ENCODE peak calls at places on chromosomes 6 and 20, in six cellular contexts. One of them, this sample, is unnamed.

GRCh38 chr6:144220031-144220790 is 64.9 kb upstream of the UTRN start:
- DNase-seq in WTC11: no peak
- DNase-seq in HepG2: no peak
- DNase-seq in endothelial cell of umbilical vein: no peak
- DNase-seq in H1: no peak
- DNase-seq in A549: no peak
- DNase-seq in this sample: no peak

GRCh38 chr6:38518511-38519304 is 121.0 kb downstream of the BTBD9 start:
- DNase-seq in A549: no peak
- DNase-seq in WTC11: no peak
- DNase-seq in endothelial cell of umbilical vein: peak
- DNase-seq in HepG2: no peak
- DNase-seq in H1: no peak
- DNase-seq in this sample: no peak

GRCh38 chr6:106069478-106069877 is 16.7 kb upstream of the PRDM1 start:
- DNase-seq in HepG2: peak
- DNase-seq in endothelial cell of umbilical vein: peak
- DNase-seq in WTC11: no peak
- DNase-seq in H1: no peak
- DNase-seq in A549: peak
- DNase-seq in this sample: no peak

GRCh38 chr6:160141001-160141726 is 19.5 kb downstream of the SLC22A1 start:
- DNase-seq in H1: no peak
- DNase-seq in WTC11: no peak
- DNase-seq in endothelial cell of umbilical vein: no peak
- DNase-seq in A549: no peak
- DNase-seq in HepG2: no peak
- DNase-seq in this sample: no peak

GRCh38 chr6:1667012-1667804 is 57.5 kb downstream of the FOXC1 start:
- DNase-seq in H1: no peak
- DNase-seq in endothelial cell of umbilical vein: no peak
- DNase-seq in WTC11: no peak
- DNase-seq in A549: no peak
- DNase-seq in HepG2: no peak
- DNase-seq in this sample: no peak

GRCh38 chr6:106134087-106134770 is 48.1 kb downstream of the PRDM1 start:
- DNase-seq in endothelial cell of umbilical vein: no peak
- DNase-seq in HepG2: no peak
- DNase-seq in A549: no peak
- DNase-seq in WTC11: no peak
- DNase-seq in H1: no peak
- DNase-seq in this sample: no peak

GRCh38 chr20:25345721-25346120 is 44.9 kb downstream of the ABHD12 start:
- DNase-seq in WTC11: no peak
- DNase-seq in A549: no peak
- DNase-seq in HepG2: no peak
- DNase-seq in H1: no peak
- DNase-seq in endothelial cell of umbilical vein: no peak
- DNase-seq in this sample: no peak

GRCh38 chr6:160881409-160881808 is 110.2 kb upstream of the MAP3K4 start:
- DNase-seq in HepG2: no peak
- DNase-seq in endothelial cell of umbilical vein: no peak
- DNase-seq in H1: no peak
- DNase-seq in A549: no peak
- DNase-seq in WTC11: no peak
- DNase-seq in this sample: no peak

GRCh38 chr20:53245581-53245980 is 273.4 kb downstream of the TSHZ2 start:
- DNase-seq in H1: no peak
- DNase-seq in A549: no peak
- DNase-seq in HepG2: no peak
- DNase-seq in WTC11: no peak
- DNase-seq in endothelial cell of umbilical vein: no peak
- DNase-seq in this sample: no peak

GRCh38 chr20:58891686-58892125 is 39.2 kb downstream of the GNAS start:
- DNase-seq in A549: peak
- DNase-seq in H1: no peak
- DNase-seq in endothelial cell of umbilical vein: no peak
- DNase-seq in HepG2: no peak
- DNase-seq in WTC11: peak
- DNase-seq in this sample: peak

GRCh38 chr6:48378874-48379407 is 267.9 kb upstream of the PTCHD4 start:
- DNase-seq in endothelial cell of umbilical vein: no peak
- DNase-seq in A549: no peak
- DNase-seq in WTC11: no peak
- DNase-seq in HepG2: no peak
- DNase-seq in H1: no peak
- DNase-seq in this sample: no peak

GRCh38 chr20:19483309-19483708 is 270.9 kb downstream of the SLC24A3 start:
- DNase-seq in endothelial cell of umbilical vein: no peak
- DNase-seq in HepG2: no peak
- DNase-seq in H1: no peak
- DNase-seq in A549: no peak
- DNase-seq in WTC11: no peak
- DNase-seq in this sample: no peak

GRCh38 chr20:19482726-19483125 is 270.3 kb downstream of the SLC24A3 start:
- DNase-seq in A549: no peak
- DNase-seq in HepG2: no peak
- DNase-seq in WTC11: no peak
- DNase-seq in H1: no peak
- DNase-seq in endothelial cell of umbilical vein: no peak
- DNase-seq in this sample: no peak

GRCh38 chr20:19487420-19487819 is 270.6 kb upstream of the RIN2 start:
- DNase-seq in H1: no peak
- DNase-seq in WTC11: no peak
- DNase-seq in HepG2: no peak
- DNase-seq in endothelial cell of umbilical vein: no peak
- DNase-seq in A549: no peak
- DNase-seq in this sample: no peak

GRCh38 chr20:19491241-19491640 is 266.8 kb upstream of the RIN2 start:
- DNase-seq in endothelial cell of umbilical vein: no peak
- DNase-seq in WTC11: no peak
- DNase-seq in A549: no peak
- DNase-seq in HepG2: no peak
- DNase-seq in H1: no peak
- DNase-seq in this sample: no peak

GRCh38 chr20:19486448-19486847 is 271.6 kb upstream of the RIN2 start:
- DNase-seq in HepG2: no peak
- DNase-seq in A549: no peak
- DNase-seq in WTC11: no peak
- DNase-seq in endothelial cell of umbilical vein: no peak
- DNase-seq in H1: no peak
- DNase-seq in this sample: no peak
- TF ChIP-seq JUN in HepG2: no peak
- TF ChIP-seq JUN in A549: no peak
- TF ChIP-seq JUN in WTC11: no peak
- TF ChIP-seq JUN in endothelial cell of umbilical vein: no peak
- TF ChIP-seq JUN in H1: no peak
- TF ChIP-seq JUN in this sample: no peak

GRCh38 chr20:35820715-35821114 is 48.9 kb downstream of the PHF20 start:
- DNase-seq in endothelial cell of umbilical vein: no peak
- DNase-seq in A549: no peak
- DNase-seq in WTC11: no peak
- DNase-seq in H1: no peak
- DNase-seq in HepG2: no peak
- DNase-seq in this sample: no peak

GRCh38 chr20:35826361-35826760 is 54.5 kb downstream of the PHF20 start:
- DNase-seq in endothelial cell of umbilical vein: no peak
- DNase-seq in HepG2: no peak
- DNase-seq in H1: no peak
- DNase-seq in A549: no peak
- DNase-seq in WTC11: no peak
- DNase-seq in this sample: no peak

GRCh38 chr20:35823147-35823546 is 51.3 kb downstream of the PHF20 start:
- DNase-seq in WTC11: no peak
- DNase-seq in H1: no peak
- DNase-seq in endothelial cell of umbilical vein: no peak
- DNase-seq in HepG2: no peak
- DNase-seq in A549: no peak
- DNase-seq in this sample: peak

GRCh38 chr20:35823937-35824336 is 52.1 kb downstream of the PHF20 start:
- DNase-seq in HepG2: no peak
- DNase-seq in H1: no peak
- DNase-seq in A549: no peak
- DNase-seq in endothelial cell of umbilical vein: no peak
- DNase-seq in WTC11: no peak
- DNase-seq in this sample: no peak

DNA sequence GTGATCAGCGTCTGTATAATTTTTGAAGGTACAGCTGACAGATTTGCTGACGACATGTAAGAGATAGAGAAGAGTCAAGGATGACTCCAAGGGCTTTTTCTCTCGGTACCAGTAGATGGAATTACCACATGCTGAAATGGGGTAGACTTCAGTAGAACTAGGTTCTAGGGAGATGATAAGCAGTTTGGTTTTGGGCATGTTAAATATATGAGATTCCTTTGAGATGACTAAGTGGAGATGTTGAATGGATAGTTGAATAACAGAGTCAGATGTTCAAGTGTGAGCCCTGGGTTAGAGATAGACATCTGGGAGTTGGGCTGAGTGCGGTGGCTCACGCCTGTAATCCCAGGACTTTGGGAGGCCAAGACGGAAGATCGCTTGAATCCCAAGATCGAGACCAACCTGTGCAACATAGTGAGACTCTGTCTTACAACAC is 50.0 kb downstream of the PHF20 start:
- DNase-seq in endothelial cell of umbilical vein: no peak
- DNase-seq in H1: no peak
- DNase-seq in A549: peak
- DNase-seq in WTC11: no peak
- DNase-seq in HepG2: peak
- DNase-seq in this sample: no peak
- TF ChIP-seq JUN in endothelial cell of umbilical vein: no peak
- TF ChIP-seq JUN in H1: no peak
- TF ChIP-seq JUN in A549: no peak
- TF ChIP-seq JUN in WTC11: no peak
- TF ChIP-seq JUN in HepG2: no peak
- TF ChIP-seq JUN in this sample: no peak

GRCh38 chr20:10553326-10553984 is 118.3 kb downstream of the SLX4IP start:
- DNase-seq in H1: no peak
- DNase-seq in endothelial cell of umbilical vein: peak
- DNase-seq in WTC11: peak
- DNase-seq in HepG2: peak
- DNase-seq in A549: peak
- DNase-seq in this sample: peak
- TF ChIP-seq JUN in H1: no peak
- TF ChIP-seq JUN in endothelial cell of umbilical vein: no peak
- TF ChIP-seq JUN in WTC11: no peak
- TF ChIP-seq JUN in HepG2: no peak
- TF ChIP-seq JUN in A549: no peak
- TF ChIP-seq JUN in this sample: no peak

GRCh38 chr6:31578058-31578457 is 2.7 kb downstream of the TNF start:
- DNase-seq in endothelial cell of umbilical vein: no peak
- DNase-seq in WTC11: no peak
- DNase-seq in H1: no peak
- DNase-seq in HepG2: no peak
- DNase-seq in A549: no peak
- DNase-seq in this sample: no peak
- TF ChIP-seq JUN in endothelial cell of umbilical vein: no peak
- TF ChIP-seq JUN in WTC11: no peak
- TF ChIP-seq JUN in H1: no peak
- TF ChIP-seq JUN in HepG2: no peak
- TF ChIP-seq JUN in A549: no peak
- TF ChIP-seq JUN in this sample: no peak